ENCODE peak calls at places on chromosome 21, in four cellular contexts. F, D, U and I are unnamed samples. For H3K27me3, the result is how much of the 10 kb centered on the place peaks cover.

GRCh38 chr21:41230530-41230929 is 62.6 kb downstream of the BACE2 start:
- DNase-seq in F (no peak), D (no peak), U (no peak), I (no peak)

GRCh38 chr21:46605759-46606426 is 1.0 kb upstream of the S100B start:
- DNase-seq in F (peak), D (peak), U (no peak), I (no peak)

GRCh38 chr21:41164981-41165650 is 2.8 kb upstream of the BACE2 start:
- DNase-seq in F (peak), D (no peak), U (peak), I (no peak)

GRCh38 chr21:34801519-34802132 is 132.8 kb downstream of the CLIC6 start:
- DNase-seq in F (no peak), D (no peak), U (no peak), I (no peak)

GRCh38 chr21:17660449-17660848 is 47.7 kb upstream of the BTG3 start:
- DNase-seq in F (no peak), D (no peak), U (no peak), I (no peak)

GRCh38 chr21:38440746-38441145 is 57.5 kb downstream of the ERG start:
- DNase-seq in F (no peak), D (peak), U (no peak), I (no peak)

GRCh38 chr21:26883768-26884167 is 38.6 kb upstream of the ADAMTS1 start:
- DNase-seq in F (no peak), D (no peak), U (no peak), I (no peak)

GRCh38 chr21:20949884-20950283 is 48.3 kb upstream of the NCAM2 start:
- DNase-seq in F (no peak), D (no peak), U (no peak), I (no peak)

GRCh38 chr21:33670076-33670475 is 27.8 kb downstream of the ITSN1 start:
- DNase-seq in F (no peak), D (no peak), U (no peak), I (no peak)

GRCh38 chr21:21612446-21612845 is 614.2 kb downstream of the NCAM2 start:
- DNase-seq in F (no peak), D (no peak), U (no peak), I (no peak)

GRCh38 chr21:15062566-15062965 is 2.2 kb downstream of the NRIP1 start:
- DNase-seq in F (no peak), D (no peak), U (no peak), I (no peak)

GRCh38 chr21:22871692-22872091 is 1873.5 kb downstream of the NCAM2 start:
- DNase-seq in F (no peak), D (no peak), U (no peak), I (no peak)

GRCh38 chr21:41683815-41684214 is 83.0 kb downstream of the RIPK4 start:
- DNase-seq in F (no peak), D (no peak), U (no peak), I (no peak)

GRCh38 chr21:35294231-35294898 is 245.3 kb upstream of the RUNX1 start:
- DNase-seq in F (peak), D (no peak), U (peak), I (no peak)

GRCh38 chr21:32698971-32699693 is 28.7 kb downstream of the SYNJ1 start:
- DNase-seq in F (no peak), D (no peak), U (no peak), I (no peak)

GRCh38 chr21:26881504-26882228 is 36.5 kb upstream of the ADAMTS1 start:
- DNase-seq in F (no peak), D (no peak), U (no peak), I (no peak)

GRCh38 chr21:42567181-42567560 is 53.5 kb downstream of the SLC37A1 start:
- DNase-seq in F (no peak), D (no peak), U (no peak), I (peak)

GRCh38 chr21:42509239-42509638 is 4.4 kb upstream of the SLC37A1 start:
- DNase-seq in F (no peak), D (no peak), U (no peak), I (peak)

GRCh38 chr21:29217818-29218252 is 80.9 kb upstream of the BACH1 start:
- DNase-seq in F (no peak), D (no peak), U (no peak), I (no peak)

GRCh38 chr21:36700295-36700960 is 1.5 kb downstream of the SIM2 start:
- DNase-seq in F (no peak), D (no peak), U (no peak), I (no peak)
- H3K27me3 ChIP-seq in F (under half), D (half or more), U (half or more), I (half or more)

GRCh38 chr21:16420086-16420724 is 690.4 kb downstream of the USP25 start:
- DNase-seq in F (peak), D (no peak), U (peak), I (peak)
- TF ChIP-seq POLR2AphosphoS5 in F (no peak), D (no peak), U (no peak), I (peak)

GRCh38 chr21:37006521-37007291 is at the start of gene RIPPLY3:
- DNase-seq in F (no peak), D (no peak), U (no peak), I (no peak)
- H3K27me3 ChIP-seq in F (under half), D (under half), U (under half), I (half or more)

GRCh38 chr21:43938751-43939442 is 73.2 kb upstream of the TRAPPC10 start:
- DNase-seq in F (peak), D (peak), U (peak), I (peak)
- TF ChIP-seq POLR2AphosphoS5 in F (no peak), D (no peak), U (no peak), I (no peak)

GRCh38 chr21:45204395-45204794 is 83.3 kb downstream of the POFUT2 start:
- DNase-seq in F (no peak), D (no peak), U (no peak), I (no peak)
- H3K27me3 ChIP-seq in F (under half), D (under half), U (under half), I (under half)

DNA sequence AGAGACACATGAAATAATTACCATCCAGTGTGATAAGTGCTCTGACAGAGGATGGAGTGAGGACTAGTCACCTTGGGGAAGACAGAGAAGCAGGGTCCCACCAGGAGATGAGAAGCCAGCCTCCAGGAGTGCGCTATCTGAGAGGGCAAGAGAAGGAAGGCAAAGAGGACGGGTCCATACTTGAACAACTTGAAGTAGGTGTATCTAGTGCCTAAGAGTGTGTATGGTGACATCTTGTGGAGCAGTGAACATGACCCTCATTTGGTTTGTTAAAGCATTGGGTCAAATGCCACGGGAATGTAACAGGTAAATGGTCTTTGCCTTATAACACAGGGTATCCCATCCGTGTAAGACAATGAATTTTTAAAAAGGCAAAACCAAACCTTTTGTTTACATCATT is 39.8 kb downstream of the MRPL39 start:
- DNase-seq in F (no peak), D (no peak), U (no peak), I (no peak)
- TF ChIP-seq POLR2AphosphoS5 in F (no peak), D (no peak), U (no peak), I (no peak)